ENCODE peak calls at places on chromosomes 11 and 22, in six cellular contexts. I is central memory CD4-positive, alpha-beta T cell; K is GM23248; M is adipocyte; Q is GM13976; V is prostate gland. G is an unnamed sample.

GRCh38 chr11:114819028-114819427 is 140.7 kb downstream of the NXPE2 start:
- DNase-seq in M (no peak), I (no peak), K (peak; percentile 26), Q (no peak), V (no peak), G (no peak)

GRCh38 chr22:30865656-30866055 is 102.9 kb downstream of the MORC2 start:
- DNase-seq in V (no peak), Q (peak; percentile 18), M (no peak), K (no peak), I (no peak), G (no peak)

GRCh38 chr22:48523761-48524160 is 1303.9 kb downstream of the BRD1 start:
- DNase-seq in Q (no peak), V (no peak), I (no peak), M (no peak), K (no peak), G (no peak)

GRCh38 chr11:3006505-3007260 is 14.6 kb upstream of the NAP1L4 start:
- DNase-seq in Q (no peak), M (no peak), V (no peak), I (no peak), K (no peak), G (no peak)

GRCh38 chr22:25080855-25081254 is 118.8 kb upstream of the CRYBB3 start:
- DNase-seq in V (no peak), Q (no peak), I (no peak), M (no peak), K (no peak), G (no peak)

GRCh38 chr11:19642759-19643158 is 69.9 kb upstream of the NAV2 start:
- DNase-seq in V (no peak), Q (no peak), M (no peak), K (no peak), I (no peak), G (no peak)

GRCh38 chr11:29530961-29531360 is 485.9 kb downstream of the KCNA4 start:
- DNase-seq in M (no peak), K (no peak), V (no peak), Q (no peak), I (no peak), G (no peak)

GRCh38 chr11:9905562-9905961 is 241.7 kb downstream of the SWAP70 start:
- DNase-seq in Q (no peak), V (no peak), I (no peak), M (no peak), K (peak; percentile 73), G (no peak)

GRCh38 chr11:70804174-70804855 is 406.0 kb downstream of the CTTN start:
- DNase-seq in K (no peak), Q (no peak), M (no peak), V (no peak), I (no peak), G (no peak)

GRCh38 chr11:9516113-9516512 is 55.3 kb downstream of the ZNF143 start:
- DNase-seq in K (no peak), M (no peak), Q (no peak), I (no peak), V (no peak), G (peak; percentile 26)

G was measured in HT-29.